ENCODE peak calls at places on chromosomes 6 and 20, in six cellular contexts. One of them, this sample, is unnamed.

GRCh38 chr6:219641-220198 is 72.6 kb upstream of the DUSP22 start:
- DNase-seq in osteocyte: no peak
- DNase-seq in GF-D8: no peak
- DNase-seq in pons: peak; percentile 42
- DNase-seq in caudate nucleus: no peak
- DNase-seq in NCI-H345: no peak
- DNase-seq in this sample: peak; percentile 63

GRCh38 chr6:37709250-37709931 is 11.7 kb upstream of the MDGA1 start:
- DNase-seq in osteocyte: no peak
- DNase-seq in GF-D8: no peak
- DNase-seq in pons: no peak
- DNase-seq in caudate nucleus: no peak
- DNase-seq in NCI-H345: no peak
- DNase-seq in this sample: no peak

GRCh38 chr20:54067606-54068174 is 2.7 kb downstream of the BCAS1 start:
- DNase-seq in osteocyte: no peak
- DNase-seq in GF-D8: no peak
- DNase-seq in pons: no peak
- DNase-seq in caudate nucleus: no peak
- DNase-seq in NCI-H345: peak; percentile 3
- DNase-seq in this sample: peak; percentile 100

GRCh38 chr6:148657053-148657452 is 89.8 kb upstream of the UST start:
- DNase-seq in osteocyte: no peak
- DNase-seq in GF-D8: no peak
- DNase-seq in pons: peak; percentile 81
- DNase-seq in caudate nucleus: no peak
- DNase-seq in NCI-H345: no peak
- DNase-seq in this sample: no peak

GRCh38 chr6:7528565-7528964 is 12.9 kb upstream of the DSP start:
- DNase-seq in osteocyte: no peak
- DNase-seq in GF-D8: no peak
- DNase-seq in pons: no peak
- DNase-seq in caudate nucleus: no peak
- DNase-seq in NCI-H345: no peak
- DNase-seq in this sample: peak; percentile 64

GRCh38 chr6:74717591-74717990 is 488.3 kb downstream of the COL12A1 start:
- DNase-seq in osteocyte: no peak
- DNase-seq in GF-D8: no peak
- DNase-seq in pons: no peak
- DNase-seq in caudate nucleus: no peak
- DNase-seq in NCI-H345: no peak
- DNase-seq in this sample: no peak

GRCh38 chr6:126153661-126154060 is 167.3 kb downstream of the TRMT11 start:
- DNase-seq in osteocyte: no peak
- DNase-seq in GF-D8: no peak
- DNase-seq in pons: no peak
- DNase-seq in caudate nucleus: no peak
- DNase-seq in NCI-H345: no peak
- DNase-seq in this sample: no peak

GRCh38 chr20:19460386-19460785 is 247.9 kb downstream of the SLC24A3 start:
- DNase-seq in osteocyte: no peak
- DNase-seq in GF-D8: no peak
- DNase-seq in pons: no peak
- DNase-seq in caudate nucleus: no peak
- DNase-seq in NCI-H345: no peak
- DNase-seq in this sample: no peak

GRCh38 chr20:12355185-12355584 is 437.5 kb downstream of the BTBD3 start:
- DNase-seq in osteocyte: no peak
- DNase-seq in GF-D8: no peak
- DNase-seq in pons: no peak
- DNase-seq in caudate nucleus: no peak
- DNase-seq in NCI-H345: no peak
- DNase-seq in this sample: no peak

GRCh38 chr6:9481292-9482029 is 933.4 kb downstream of the TFAP2A start:
- DNase-seq in osteocyte: no peak
- DNase-seq in GF-D8: no peak
- DNase-seq in pons: no peak
- DNase-seq in caudate nucleus: no peak
- DNase-seq in NCI-H345: no peak
- DNase-seq in this sample: no peak

GRCh38 chr6:28785962-28786679 is 137.7 kb downstream of the TRIM27 start:
- DNase-seq in osteocyte: no peak
- DNase-seq in GF-D8: no peak
- DNase-seq in pons: no peak
- DNase-seq in caudate nucleus: no peak
- DNase-seq in NCI-H345: no peak
- DNase-seq in this sample: no peak

GRCh38 chr20:6838181-6838826 is 70.8 kb downstream of the BMP2 start:
- DNase-seq in osteocyte: no peak
- DNase-seq in GF-D8: no peak
- DNase-seq in pons: no peak
- DNase-seq in caudate nucleus: no peak
- DNase-seq in NCI-H345: no peak
- DNase-seq in this sample: peak; percentile 96

This sample was measured in renal cortical epithelial cell.